ENCODE peak calls at places on chromosomes 12 and 14, in four cellular contexts. One of them, this sample, is unnamed.
A peak's percentile ranks its signal among the peaks of the same experiment; 100 is the strongest.

GRCh38 chr14:76720382-76720813 is 40.9 kb upstream of the VASH1 start:
- DNase-seq in CD4-positive, CD25-positive, alpha-beta regulatory T cell: no peak
- DNase-seq in heart left ventricle: peak; percentile 89
- DNase-seq in IMR-90: peak; percentile 38
- DNase-seq in this sample: peak; percentile 71

GRCh38 chr14:69226178-69226577 is 33.8 kb upstream of the GALNT16 start:
- DNase-seq in heart left ventricle: no peak
- DNase-seq in IMR-90: no peak
- DNase-seq in CD4-positive, CD25-positive, alpha-beta regulatory T cell: no peak
- DNase-seq in this sample: no peak

GRCh38 chr14:53872551-53873188 is 84.0 kb downstream of the BMP4 start:
- DNase-seq in IMR-90: no peak
- DNase-seq in heart left ventricle: no peak
- DNase-seq in CD4-positive, CD25-positive, alpha-beta regulatory T cell: no peak
- DNase-seq in this sample: no peak

GRCh38 chr12:22672951-22673350 is 48.0 kb downstream of the ETNK1 start:
- DNase-seq in IMR-90: peak; percentile 79
- DNase-seq in CD4-positive, CD25-positive, alpha-beta regulatory T cell: no peak
- DNase-seq in heart left ventricle: no peak
- DNase-seq in this sample: no peak

GRCh38 chr14:38662781-38663180 is 406.9 kb upstream of the CLEC14A start:
- DNase-seq in heart left ventricle: no peak
- DNase-seq in IMR-90: no peak
- DNase-seq in CD4-positive, CD25-positive, alpha-beta regulatory T cell: no peak
- DNase-seq in this sample: no peak

GRCh38 chr12:51971679-51972423 is 20.4 kb downstream of the ACVR1B start:
- DNase-seq in heart left ventricle: no peak
- DNase-seq in IMR-90: no peak
- DNase-seq in CD4-positive, CD25-positive, alpha-beta regulatory T cell: no peak
- DNase-seq in this sample: no peak

GRCh38 chr14:88791252-88791621 is 1.5 kb downstream of the EML5 start:
- DNase-seq in IMR-90: no peak
- DNase-seq in CD4-positive, CD25-positive, alpha-beta regulatory T cell: no peak
- DNase-seq in heart left ventricle: no peak
- DNase-seq in this sample: no peak

GRCh38 chr14:39268393-39268792 is 34.7 kb downstream of the MIA2 start:
- DNase-seq in CD4-positive, CD25-positive, alpha-beta regulatory T cell: no peak
- DNase-seq in IMR-90: peak; percentile 18
- DNase-seq in heart left ventricle: no peak
- DNase-seq in this sample: no peak

GRCh38 chr12:46487567-46488131 is 115.1 kb upstream of the SLC38A2 start:
- DNase-seq in CD4-positive, CD25-positive, alpha-beta regulatory T cell: no peak
- DNase-seq in heart left ventricle: no peak
- DNase-seq in IMR-90: no peak
- DNase-seq in this sample: no peak

GRCh38 chr14:63276016-63276415 is 42.7 kb downstream of the GPHB5 start:
- DNase-seq in heart left ventricle: no peak
- DNase-seq in IMR-90: no peak
- DNase-seq in CD4-positive, CD25-positive, alpha-beta regulatory T cell: no peak
- DNase-seq in this sample: no peak

GRCh38 chr12:127785535-127785934 is 481.4 kb upstream of the TMEM132C start:
- DNase-seq in CD4-positive, CD25-positive, alpha-beta regulatory T cell: no peak
- DNase-seq in heart left ventricle: no peak
- DNase-seq in IMR-90: no peak
- DNase-seq in this sample: no peak

GRCh38 chr14:55306938-55307589 is 35.8 kb downstream of the FBXO34 start:
- DNase-seq in IMR-90: no peak
- DNase-seq in heart left ventricle: no peak
- DNase-seq in CD4-positive, CD25-positive, alpha-beta regulatory T cell: no peak
- DNase-seq in this sample: no peak

GRCh38 chr12:2325501-2325900 is 272.7 kb downstream of the CACNA1C start:
- DNase-seq in CD4-positive, CD25-positive, alpha-beta regulatory T cell: no peak
- DNase-seq in IMR-90: no peak
- DNase-seq in heart left ventricle: no peak
- DNase-seq in this sample: no peak

GRCh38 chr12:116366456-116366776 is 88.9 kb upstream of the MED13L start:
- DNase-seq in IMR-90: no peak
- DNase-seq in CD4-positive, CD25-positive, alpha-beta regulatory T cell: no peak
- DNase-seq in heart left ventricle: peak; percentile 55
- DNase-seq in this sample: no peak

GRCh38 chr12:77151030-77151429 is 85.7 kb upstream of the E2F7 start:
- DNase-seq in heart left ventricle: no peak
- DNase-seq in CD4-positive, CD25-positive, alpha-beta regulatory T cell: no peak
- DNase-seq in IMR-90: no peak
- DNase-seq in this sample: no peak

GRCh38 chr14:68466491-68466977 is 326.3 kb downstream of the ZFP36L1 start:
- DNase-seq in heart left ventricle: no peak
- DNase-seq in CD4-positive, CD25-positive, alpha-beta regulatory T cell: no peak
- DNase-seq in IMR-90: peak; percentile 92
- DNase-seq in this sample: no peak

GRCh38 chr14:53979747-53980642 is 23.4 kb upstream of the BMP4 start:
- DNase-seq in heart left ventricle: peak; percentile 52
- DNase-seq in IMR-90: peak; percentile 60
- DNase-seq in CD4-positive, CD25-positive, alpha-beta regulatory T cell: no peak
- DNase-seq in this sample: peak; percentile 68

GRCh38 chr12:52313926-52314325 is 7.3 kb downstream of the KRT83 start:
- DNase-seq in CD4-positive, CD25-positive, alpha-beta regulatory T cell: no peak
- DNase-seq in heart left ventricle: no peak
- DNase-seq in IMR-90: no peak
- DNase-seq in this sample: no peak

GRCh38 chr12:48263617-48264016 is 60.5 kb upstream of the OR10AD1 start:
- DNase-seq in CD4-positive, CD25-positive, alpha-beta regulatory T cell: no peak
- DNase-seq in IMR-90: no peak
- DNase-seq in heart left ventricle: no peak
- DNase-seq in this sample: no peak

GRCh38 chr14:76525106-76525825 is 149.3 kb downstream of the ESRRB start:
- DNase-seq in CD4-positive, CD25-positive, alpha-beta regulatory T cell: no peak
- DNase-seq in IMR-90: no peak
- DNase-seq in heart left ventricle: no peak
- DNase-seq in this sample: no peak

GRCh38 chr14:101514136-101514535 is 47.2 kb upstream of the DIO3 start:
- DNase-seq in IMR-90: no peak
- DNase-seq in CD4-positive, CD25-positive, alpha-beta regulatory T cell: no peak
- DNase-seq in heart left ventricle: no peak
- DNase-seq in this sample: no peak

GRCh38 chr14:101511199-101511598 is 50.1 kb upstream of the DIO3 start:
- DNase-seq in CD4-positive, CD25-positive, alpha-beta regulatory T cell: no peak
- DNase-seq in IMR-90: no peak
- DNase-seq in heart left ventricle: no peak
- DNase-seq in this sample: no peak

GRCh38 chr14:101512396-101512695 is 48.9 kb upstream of the DIO3 start:
- DNase-seq in heart left ventricle: no peak
- DNase-seq in CD4-positive, CD25-positive, alpha-beta regulatory T cell: no peak
- DNase-seq in IMR-90: no peak
- DNase-seq in this sample: no peak

GRCh38 chr14:101509730-101510371 is 51.4 kb upstream of the DIO3 start:
- DNase-seq in IMR-90: no peak
- DNase-seq in heart left ventricle: no peak
- DNase-seq in CD4-positive, CD25-positive, alpha-beta regulatory T cell: no peak
- DNase-seq in this sample: no peak

DNA sequence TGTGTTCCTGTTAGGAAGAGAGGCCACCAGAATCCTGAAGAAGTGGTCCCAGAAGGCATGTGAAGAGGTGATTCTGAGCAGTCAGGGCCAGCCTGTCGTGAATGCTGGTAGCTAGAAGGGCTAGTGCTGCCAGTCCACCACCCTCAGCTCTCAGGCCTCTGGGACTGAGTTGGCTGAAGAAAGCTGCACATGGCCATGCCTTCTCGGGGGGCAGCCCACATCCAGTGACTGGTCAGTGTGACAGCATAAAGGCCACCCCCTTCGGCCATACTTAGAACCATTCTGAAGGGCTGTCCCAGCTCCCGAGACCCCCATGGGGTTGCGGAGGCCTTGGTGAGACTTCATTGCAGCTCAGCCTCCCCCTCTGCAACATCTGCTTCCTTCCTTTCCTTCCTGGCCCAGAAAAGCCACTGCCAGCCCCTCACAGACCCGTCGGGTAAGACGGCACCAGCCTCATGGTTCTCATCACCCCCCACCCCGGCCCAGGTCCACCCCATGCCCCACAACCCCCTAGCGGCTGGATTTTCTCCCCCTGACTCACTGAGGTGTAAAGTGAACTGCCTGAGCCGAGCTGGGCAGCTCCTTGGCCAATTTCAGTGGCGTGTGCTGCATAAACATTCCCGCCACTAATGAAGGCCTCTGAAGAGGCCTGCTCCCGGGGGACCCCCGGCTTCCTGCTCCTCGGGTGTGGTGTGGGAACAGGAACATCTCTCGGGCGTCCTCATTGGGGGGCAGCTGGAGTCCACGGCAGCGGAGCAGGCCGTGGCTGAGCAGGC is 49.5 kb upstream of the DIO3 start:
- DNase-seq in IMR-90: no peak
- DNase-seq in CD4-positive, CD25-positive, alpha-beta regulatory T cell: no peak
- DNase-seq in heart left ventricle: no peak
- DNase-seq in this sample: no peak
- H3K4me3 ChIP-seq in IMR-90: no peak overlapping the region
- H3K4me3 ChIP-seq in CD4-positive, CD25-positive, alpha-beta regulatory T cell: no peak overlapping the region
- H3K4me3 ChIP-seq in heart left ventricle: no peak overlapping the region
- H3K4me3 ChIP-seq in this sample: no peak overlapping the region

GRCh38 chr12:70351076-70351475 is 15.0 kb upstream of the KCNMB4 start:
- DNase-seq in CD4-positive, CD25-positive, alpha-beta regulatory T cell: no peak
- DNase-seq in heart left ventricle: no peak
- DNase-seq in IMR-90: no peak
- DNase-seq in this sample: no peak
- H3K36me3 ChIP-seq in CD4-positive, CD25-positive, alpha-beta regulatory T cell: peaks cover 36% of the 10 kb centered on the region
- H3K36me3 ChIP-seq in heart left ventricle: no peaks in the 10 kb centered on the region
- H3K36me3 ChIP-seq in IMR-90: peaks cover 9% of the 10 kb centered on the region
- H3K36me3 ChIP-seq in this sample: peaks cover 2% of the 10 kb centered on the region

DNA sequence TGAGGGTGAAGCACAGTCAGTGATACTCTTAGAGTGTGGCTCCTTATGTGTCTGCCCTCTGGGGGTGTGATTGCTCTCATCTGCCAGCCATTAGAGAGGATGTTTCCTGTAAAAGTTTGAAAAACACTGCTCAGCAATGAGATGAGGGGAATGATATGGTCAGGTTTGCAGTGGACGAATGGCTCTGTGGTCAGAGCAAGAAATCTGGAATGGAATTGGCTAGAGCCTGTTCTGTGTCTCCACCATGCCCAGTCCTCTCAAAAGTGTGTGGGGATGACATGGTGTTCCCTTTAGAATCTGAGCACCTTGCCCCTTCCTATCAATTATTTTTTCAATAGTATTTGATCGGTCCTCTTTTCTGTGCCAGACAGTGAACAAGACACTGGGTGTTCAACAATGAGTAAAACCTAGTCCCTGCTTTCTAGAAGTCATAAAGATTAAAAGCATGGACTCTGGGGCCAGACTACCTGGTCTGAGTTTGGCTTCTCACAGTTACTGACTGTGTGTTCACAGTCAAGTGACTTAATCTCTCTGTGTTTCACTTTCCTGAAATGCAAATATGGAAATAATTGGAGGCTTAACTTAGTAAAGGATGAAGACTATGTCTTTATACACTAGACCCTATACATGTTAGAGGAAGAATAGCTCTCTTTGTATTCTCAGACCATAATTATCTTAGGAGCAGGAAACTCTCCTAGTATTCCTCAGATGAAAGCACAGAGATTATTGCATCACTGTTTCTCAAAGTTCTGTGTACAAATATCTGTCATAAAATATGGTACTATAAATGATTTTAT is 1.6 kb downstream of the ACSS3 start:
- DNase-seq in CD4-positive, CD25-positive, alpha-beta regulatory T cell: no peak
- DNase-seq in IMR-90: no peak
- DNase-seq in heart left ventricle: no peak
- DNase-seq in this sample: no peak
- H3K4me3 ChIP-seq in CD4-positive, CD25-positive, alpha-beta regulatory T cell: no peak overlapping the region
- H3K4me3 ChIP-seq in IMR-90: no peak overlapping the region
- H3K4me3 ChIP-seq in heart left ventricle: peak overlapping the region; percentile 88
- H3K4me3 ChIP-seq in this sample: no peak overlapping the region

GRCh38 chr12:111677186-111677585 is 8.6 kb downstream of the BRAP start:
- DNase-seq in heart left ventricle: no peak
- DNase-seq in CD4-positive, CD25-positive, alpha-beta regulatory T cell: no peak
- DNase-seq in IMR-90: no peak
- DNase-seq in this sample: no peak
- H3K36me3 ChIP-seq in heart left ventricle: no peaks in the 10 kb centered on the region
- H3K36me3 ChIP-seq in CD4-positive, CD25-positive, alpha-beta regulatory T cell: peaks cover 90% of the 10 kb centered on the region
- H3K36me3 ChIP-seq in IMR-90: peaks cover 51% of the 10 kb centered on the region
- H3K36me3 ChIP-seq in this sample: peaks cover 19% of the 10 kb centered on the region

GRCh38 chr12:70607107-70607506 is 30.1 kb downstream of the PTPRB start:
- DNase-seq in IMR-90: no peak
- DNase-seq in heart left ventricle: no peak
- DNase-seq in CD4-positive, CD25-positive, alpha-beta regulatory T cell: no peak
- DNase-seq in this sample: no peak

GRCh38 chr12:70608184-70608583 is 29.0 kb downstream of the PTPRB start:
- DNase-seq in IMR-90: no peak
- DNase-seq in heart left ventricle: no peak
- DNase-seq in CD4-positive, CD25-positive, alpha-beta regulatory T cell: no peak
- DNase-seq in this sample: no peak

GRCh38 chr12:70609739-70610491 is 27.3 kb downstream of the PTPRB start:
- DNase-seq in IMR-90: no peak
- DNase-seq in heart left ventricle: peak; percentile 75
- DNase-seq in CD4-positive, CD25-positive, alpha-beta regulatory T cell: no peak
- DNase-seq in this sample: peak; percentile 74

GRCh38 chr12:70606001-70606400 is 31.2 kb downstream of the PTPRB start:
- DNase-seq in heart left ventricle: no peak
- DNase-seq in CD4-positive, CD25-positive, alpha-beta regulatory T cell: no peak
- DNase-seq in IMR-90: peak; percentile 56
- DNase-seq in this sample: no peak

GRCh38 chr12:70609203-70609602 is 28.0 kb downstream of the PTPRB start:
- DNase-seq in heart left ventricle: no peak
- DNase-seq in CD4-positive, CD25-positive, alpha-beta regulatory T cell: no peak
- DNase-seq in IMR-90: no peak
- DNase-seq in this sample: peak; percentile 27
- H3K4me3 ChIP-seq in heart left ventricle: peak overlapping the region; percentile 65
- H3K4me3 ChIP-seq in CD4-positive, CD25-positive, alpha-beta regulatory T cell: no peak overlapping the region
- H3K4me3 ChIP-seq in IMR-90: no peak overlapping the region
- H3K4me3 ChIP-seq in this sample: peak overlapping the region; percentile 52

GRCh38 chr12:7271904-7272303 is 32.0 kb upstream of the ACSM4 start:
- DNase-seq in IMR-90: no peak
- DNase-seq in CD4-positive, CD25-positive, alpha-beta regulatory T cell: no peak
- DNase-seq in heart left ventricle: no peak
- DNase-seq in this sample: no peak
- H3K36me3 ChIP-seq in IMR-90: no peaks in the 10 kb centered on the region
- H3K36me3 ChIP-seq in CD4-positive, CD25-positive, alpha-beta regulatory T cell: no peaks in the 10 kb centered on the region
- H3K36me3 ChIP-seq in heart left ventricle: no peaks in the 10 kb centered on the region
- H3K36me3 ChIP-seq in this sample: no peaks in the 10 kb centered on the region

DNA sequence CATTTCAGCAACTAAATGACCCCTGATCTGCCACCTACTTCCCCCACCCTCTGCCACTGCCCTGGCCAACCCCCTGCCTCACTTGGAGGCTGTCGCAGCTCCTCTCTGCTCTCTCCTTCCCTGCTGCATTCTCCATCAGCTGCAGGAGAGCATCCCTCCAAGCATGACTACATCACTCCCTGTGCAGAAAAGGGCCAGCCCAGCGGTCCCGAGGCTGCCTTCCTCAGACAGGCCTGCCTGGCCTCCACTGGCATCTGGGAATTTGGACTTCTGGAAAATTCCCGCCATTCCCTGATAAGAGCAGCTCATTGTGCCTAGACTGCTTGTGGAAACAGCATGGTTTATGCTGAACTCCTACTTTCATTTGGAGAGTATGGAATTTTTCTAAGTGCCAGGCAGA is 12.7 kb downstream of the HVCN1 start:
- DNase-seq in CD4-positive, CD25-positive, alpha-beta regulatory T cell: no peak
- DNase-seq in IMR-90: no peak
- DNase-seq in heart left ventricle: no peak
- DNase-seq in this sample: no peak
- H3K4me3 ChIP-seq in CD4-positive, CD25-positive, alpha-beta regulatory T cell: no peak overlapping the region
- H3K4me3 ChIP-seq in IMR-90: no peak overlapping the region
- H3K4me3 ChIP-seq in heart left ventricle: no peak overlapping the region
- H3K4me3 ChIP-seq in this sample: no peak overlapping the region